ENCODE peak calls at places on chromosomes 12 and 14, in six cellular contexts. H, A, J, B, K and L are unnamed samples.

GRCh38 chr12:120901818-120902217 is 2.3 kb downstream of the SPPL3 start:
- DNase-seq in H (no peak), A (no peak), J (no peak), B (no peak), K (no peak), L (peak)

GRCh38 chr12:55631056-55631455 is 5.6 kb upstream of the OR10P1 start:
- DNase-seq in H (no peak), A (no peak), J (no peak), B (no peak), K (no peak), L (no peak)

GRCh38 chr14:104971447-104972240 is 6.5 kb downstream of the AHNAK2 start:
- DNase-seq in H (no peak), A (no peak), J (no peak), B (no peak), K (no peak), L (no peak)

GRCh38 chr14:62661818-62662217 is 383.4 kb downstream of the KCNH5 start:
- DNase-seq in H (no peak), A (no peak), J (no peak), B (no peak), K (no peak), L (peak)

GRCh38 chr14:70186826-70187483 is 1.8 kb downstream of the SLC8A3 start:
- DNase-seq in H (no peak), A (no peak), J (no peak), B (peak), K (no peak), L (no peak)

GRCh38 chr12:39581592-39581991 is 38.0 kb downstream of the ABCD2 start:
- DNase-seq in H (no peak), A (no peak), J (no peak), B (peak), K (peak), L (peak)

GRCh38 chr12:127750076-127750840 is 516.7 kb upstream of the TMEM132C start:
- DNase-seq in H (no peak), A (no peak), J (no peak), B (no peak), K (no peak), L (no peak)

GRCh38 chr14:32217301-32217700 is 14.2 kb upstream of the RNU6-8 start:
- DNase-seq in H (no peak), A (no peak), J (no peak), B (no peak), K (no peak), L (no peak)

GRCh38 chr14:103508521-103508920 is 14.1 kb downstream of the CKB start:
- DNase-seq in H (no peak), A (no peak), J (no peak), B (no peak), K (no peak), L (no peak)

GRCh38 chr14:104820669-104821228 is 19.8 kb downstream of the ZBTB42 start:
- DNase-seq in H (no peak), A (no peak), J (no peak), B (peak), K (no peak), L (no peak)

GRCh38 chr14:56129941-56130340 is 11.7 kb downstream of the PELI2 start:
- DNase-seq in H (no peak), A (no peak), J (no peak), B (no peak), K (no peak), L (no peak)